ENCODE peak calls at places on chromosome 14, in ten cellular contexts. F is epithelial cell of esophagus; B is activated CD4-positive, alpha-beta T cell treated with anti-CD3 and anti-CD28 coated beads, Interleukin-2, amount 50 U/mL, for 4 hours; M is myocyte; V is memory B cell; U is IMR-90; R is astrocyte of the spinal cord; Z is Peyer's patch; S is CD4-positive, alpha-beta T cell; X is GM03348. H is an unnamed sample.

GRCh38 chr14:99004112-99004511 is 267.9 kb downstream of the BCL11B start:
- DNase-seq in M (no peak), U (no peak), S (no peak), X (no peak), F (peak), R (no peak), B (no peak), Z (no peak), V (no peak), H (no peak)

GRCh38 chr14:99930420-99931274 is 134.6 kb upstream of the EVL start:
- DNase-seq in S (no peak), X (peak), U (no peak), R (no peak), Z (no peak), M (no peak), F (no peak), V (no peak), B (no peak), H (no peak)

GRCh38 chr14:104772707-104773504 is 20.0 kb downstream of the SIVA1 start:
- DNase-seq in R (no peak), M (no peak), V (no peak), U (no peak), X (no peak), B (no peak), S (no peak), Z (no peak), F (no peak), H (no peak)

GRCh38 chr14:104928391-104929133 is 3.9 kb downstream of the PLD4 start:
- DNase-seq in V (no peak), U (no peak), R (no peak), F (no peak), S (no peak), B (no peak), Z (no peak), X (no peak), M (peak), H (no peak)

GRCh38 chr14:61147369-61147897 is 133.7 kb downstream of the TMEM30B start:
- DNase-seq in U (peak), Z (no peak), B (no peak), F (peak), R (peak), V (no peak), M (peak), S (no peak), X (no peak), H (no peak)

GRCh38 chr14:77979666-77980351 is 179.9 kb downstream of the ADCK1 start:
- DNase-seq in F (no peak), S (no peak), M (peak), R (peak), X (peak), Z (no peak), B (no peak), V (no peak), U (no peak), H (peak)

GRCh38 chr14:80055912-80056801 is 155.1 kb downstream of the DIO2 start:
- DNase-seq in X (peak), S (no peak), B (no peak), R (peak), U (peak), Z (no peak), V (no peak), F (peak), M (peak), H (peak)

GRCh38 chr14:65258391-65258790 is 154.1 kb upstream of the FUT8 start:
- DNase-seq in F (peak), R (peak), B (no peak), X (peak), V (no peak), Z (no peak), M (no peak), S (no peak), U (peak), H (no peak)

GRCh38 chr14:61466249-61466904 is 145.0 kb downstream of the PRKCH start:
- DNase-seq in M (peak), X (peak), S (no peak), R (peak), Z (no peak), F (peak), B (no peak), U (peak), V (no peak), H (no peak)

GRCh38 chr14:44662250-44662891 is 155.3 kb upstream of the FSCB start:
- DNase-seq in X (no peak), U (no peak), S (no peak), B (no peak), M (no peak), Z (no peak), R (no peak), F (no peak), V (no peak), H (no peak)

GRCh38 chr14:23608454-23608853 is 27.7 kb upstream of the DHRS2 start:
- DNase-seq in U (no peak), V (no peak), S (no peak), R (no peak), Z (no peak), X (no peak), M (peak), F (no peak), B (no peak), H (no peak)

GRCh38 chr14:96170961-96171592 is 33.6 kb upstream of the BDKRB2 start:
- DNase-seq in B (no peak), Z (no peak), X (no peak), M (no peak), R (no peak), F (no peak), S (no peak), V (no peak), U (no peak), H (no peak)

GRCh38 chr14:104462651-104463630 is 116.6 kb upstream of the C14orf180 start:
- DNase-seq in U (no peak), M (no peak), Z (no peak), S (no peak), R (no peak), X (no peak), V (no peak), B (no peak), F (peak), H (no peak)

GRCh38 chr14:100019156-100019882 is 45.9 kb upstream of the EVL start:
- DNase-seq in B (no peak), V (no peak), Z (no peak), U (peak), X (no peak), R (peak), M (no peak), F (no peak), S (no peak), H (no peak)

GRCh38 chr14:74959596-74960180 is 4.3 kb upstream of the PGF start:
- DNase-seq in V (no peak), F (peak), M (no peak), Z (no peak), B (no peak), U (no peak), X (no peak), R (no peak), S (no peak), H (no peak)

GRCh38 chr14:86055512-86055911 is 525.6 kb downstream of the FLRT2 start:
- DNase-seq in V (no peak), F (peak), X (no peak), M (peak), U (peak), R (peak), Z (no peak), B (no peak), S (no peak), H (no peak)

GRCh38 chr14:58812050-58812690 is 174.4 kb downstream of the DACT1 start:
- DNase-seq in B (no peak), Z (no peak), U (no peak), R (no peak), F (no peak), S (no peak), V (no peak), X (no peak), M (no peak), H (no peak)

GRCh38 chr14:95523818-95524448 is 7.5 kb upstream of the SYNE3 start:
- DNase-seq in U (peak), R (peak), M (no peak), B (no peak), F (peak), Z (peak), X (peak), V (no peak), S (no peak), H (no peak)

GRCh38 chr14:42424501-42424900 is 817.8 kb downstream of the LRFN5 start:
- DNase-seq in R (peak), Z (no peak), V (no peak), B (no peak), S (no peak), F (peak), U (peak), X (no peak), M (no peak), H (no peak)

GRCh38 chr14:96383445-96383844 is 8.5 kb upstream of the AK7 start:
- DNase-seq in F (peak), S (no peak), X (no peak), B (no peak), R (no peak), Z (no peak), V (no peak), U (peak), M (no peak), H (no peak)

GRCh38 chr14:98754343-98755025 is 517.5 kb downstream of the BCL11B start:
- DNase-seq in Z (no peak), F (peak), M (no peak), U (no peak), X (no peak), R (peak), B (no peak), S (no peak), V (no peak), H (no peak)

GRCh38 chr14:31934767-31935266 is 142.3 kb upstream of the ARHGAP5 start:
- DNase-seq in B (no peak), U (peak), S (no peak), X (peak), R (peak), V (no peak), Z (peak), M (peak), F (peak), H (no peak)

GRCh38 chr14:79724934-79725717 is 486.2 kb downstream of the DIO2 start:
- DNase-seq in R (no peak), F (no peak), Z (no peak), B (no peak), U (no peak), V (no peak), X (no peak), S (no peak), M (no peak), H (no peak)

GRCh38 chr14:34851395-34851794 is 23.8 kb downstream of the BAZ1A start:
- DNase-seq in V (no peak), S (no peak), R (peak), U (peak), F (peak), M (peak), X (peak), Z (no peak), B (no peak), H (no peak)

GRCh38 chr14:58846682-58847465 is 209.1 kb downstream of the DACT1 start:
- DNase-seq in M (no peak), F (no peak), X (no peak), U (no peak), R (no peak), Z (no peak), V (no peak), B (no peak), S (no peak), H (no peak)

GRCh38 chr14:23115918-23116317 is 3.1 kb downstream of the CEBPE start:
- DNase-seq in S (no peak), Z (no peak), U (no peak), M (no peak), R (no peak), B (no peak), X (no peak), F (no peak), V (no peak), H (no peak)

GRCh38 chr14:64465856-64466554 is 706 bp downstream of the AKAP5 start:
- DNase-seq in R (peak), V (no peak), X (peak), U (peak), Z (no peak), B (no peak), F (peak), S (no peak), M (peak), H (no peak)

GRCh38 chr14:97638864-97639263 is 841.7 kb downstream of the VRK1 start:
- DNase-seq in F (peak), Z (no peak), B (no peak), M (no peak), S (no peak), R (no peak), X (no peak), U (no peak), V (no peak), H (no peak)

GRCh38 chr14:65470404-65470880 is 57.9 kb downstream of the FUT8 start:
- DNase-seq in M (no peak), V (no peak), X (no peak), S (no peak), R (no peak), Z (peak), F (no peak), U (no peak), B (no peak), H (no peak)

GRCh38 chr14:105525861-105526780 is at the start of gene TMEM121:
- DNase-seq in U (no peak), M (peak), F (no peak), V (no peak), S (peak), X (peak), R (no peak), B (no peak), Z (no peak), H (peak)